ENCODE peak calls at places on chromosomes 11 and 22, in five cellular contexts. One of them, this sample, is unnamed.

GRCh38 chr22:23399367-23400285 is 180.5 kb downstream of the IGLL1 start:
- DNase-seq in ovary: no peak
- DNase-seq in GM12892: no peak
- DNase-seq in activated CD4-positive, alpha-beta T cell treated with anti-CD3 and anti-CD28 coated beads, Interleukin-2, amount 10 ng/mL, durations not matched to agents 7 days and 5 days: no peak
- DNase-seq in GM12891: no peak
- DNase-seq in this sample: peak; percentile 49

GRCh38 chr11:124301482-124301881 is 12.3 kb downstream of the OR8D1 start:
- DNase-seq in ovary: no peak
- DNase-seq in GM12892: no peak
- DNase-seq in activated CD4-positive, alpha-beta T cell treated with anti-CD3 and anti-CD28 coated beads, Interleukin-2, amount 10 ng/mL, durations not matched to agents 7 days and 5 days: no peak
- DNase-seq in GM12891: no peak
- DNase-seq in this sample: no peak

GRCh38 chr22:20979243-20979809 is 2.8 kb upstream of the LZTR1 start:
- DNase-seq in ovary: peak; percentile 72
- DNase-seq in GM12892: no peak
- DNase-seq in activated CD4-positive, alpha-beta T cell treated with anti-CD3 and anti-CD28 coated beads, Interleukin-2, amount 10 ng/mL, durations not matched to agents 7 days and 5 days: peak; percentile 66
- DNase-seq in GM12891: peak; percentile 67
- DNase-seq in this sample: peak; percentile 90

GRCh38 chr22:50399751-50400331 is 56.7 kb downstream of the PPP6R2 start:
- DNase-seq in ovary: no peak
- DNase-seq in GM12892: no peak
- DNase-seq in activated CD4-positive, alpha-beta T cell treated with anti-CD3 and anti-CD28 coated beads, Interleukin-2, amount 10 ng/mL, durations not matched to agents 7 days and 5 days: no peak
- DNase-seq in GM12891: no peak
- DNase-seq in this sample: peak; percentile 61

GRCh38 chr22:24410110-24410856 is 17.1 kb upstream of the ADORA2A start:
- DNase-seq in ovary: no peak
- DNase-seq in GM12892: no peak
- DNase-seq in activated CD4-positive, alpha-beta T cell treated with anti-CD3 and anti-CD28 coated beads, Interleukin-2, amount 10 ng/mL, durations not matched to agents 7 days and 5 days: no peak
- DNase-seq in GM12891: no peak
- DNase-seq in this sample: no peak

GRCh38 chr11:114085965-114086364 is 26.5 kb downstream of the ZBTB16 start:
- DNase-seq in ovary: no peak
- DNase-seq in GM12892: no peak
- DNase-seq in activated CD4-positive, alpha-beta T cell treated with anti-CD3 and anti-CD28 coated beads, Interleukin-2, amount 10 ng/mL, durations not matched to agents 7 days and 5 days: no peak
- DNase-seq in GM12891: no peak
- DNase-seq in this sample: no peak

GRCh38 chr11:43868852-43869567 is 11.6 kb upstream of the ALKBH3 start:
- DNase-seq in ovary: no peak
- DNase-seq in GM12892: peak; percentile 39
- DNase-seq in activated CD4-positive, alpha-beta T cell treated with anti-CD3 and anti-CD28 coated beads, Interleukin-2, amount 10 ng/mL, durations not matched to agents 7 days and 5 days: peak; percentile 67
- DNase-seq in GM12891: peak; percentile 43
- DNase-seq in this sample: peak; percentile 5

GRCh38 chr22:45208993-45209838 is 31.5 kb downstream of the KIAA0930 start:
- DNase-seq in ovary: no peak
- DNase-seq in GM12892: no peak
- DNase-seq in activated CD4-positive, alpha-beta T cell treated with anti-CD3 and anti-CD28 coated beads, Interleukin-2, amount 10 ng/mL, durations not matched to agents 7 days and 5 days: peak; percentile 25
- DNase-seq in GM12891: no peak
- DNase-seq in this sample: peak; percentile 60

GRCh38 chr11:71420455-71421241 is 27.5 kb downstream of the DHCR7 start:
- DNase-seq in ovary: no peak
- DNase-seq in GM12892: no peak
- DNase-seq in activated CD4-positive, alpha-beta T cell treated with anti-CD3 and anti-CD28 coated beads, Interleukin-2, amount 10 ng/mL, durations not matched to agents 7 days and 5 days: peak; percentile 27
- DNase-seq in GM12891: no peak
- DNase-seq in this sample: peak; percentile 64

GRCh38 chr11:86990520-86990919 is 35.3 kb upstream of the FZD4 start:
- DNase-seq in ovary: no peak
- DNase-seq in GM12892: no peak
- DNase-seq in activated CD4-positive, alpha-beta T cell treated with anti-CD3 and anti-CD28 coated beads, Interleukin-2, amount 10 ng/mL, durations not matched to agents 7 days and 5 days: no peak
- DNase-seq in GM12891: no peak
- DNase-seq in this sample: no peak

GRCh38 chr11:104547996-104548661 is 350.1 kb downstream of the CASP12 start:
- DNase-seq in ovary: no peak
- DNase-seq in GM12892: no peak
- DNase-seq in activated CD4-positive, alpha-beta T cell treated with anti-CD3 and anti-CD28 coated beads, Interleukin-2, amount 10 ng/mL, durations not matched to agents 7 days and 5 days: no peak
- DNase-seq in GM12891: no peak
- DNase-seq in this sample: no peak

GRCh38 chr11:130391692-130392091 is 36.7 kb downstream of the ADAMTS8 start:
- DNase-seq in ovary: no peak
- DNase-seq in GM12892: no peak
- DNase-seq in activated CD4-positive, alpha-beta T cell treated with anti-CD3 and anti-CD28 coated beads, Interleukin-2, amount 10 ng/mL, durations not matched to agents 7 days and 5 days: no peak
- DNase-seq in GM12891: no peak
- DNase-seq in this sample: no peak

GRCh38 chr11:36162909-36163434 is 126.3 kb downstream of the COMMD9 start:
- DNase-seq in ovary: no peak
- DNase-seq in GM12892: no peak
- DNase-seq in activated CD4-positive, alpha-beta T cell treated with anti-CD3 and anti-CD28 coated beads, Interleukin-2, amount 10 ng/mL, durations not matched to agents 7 days and 5 days: no peak
- DNase-seq in GM12891: no peak
- DNase-seq in this sample: no peak

GRCh38 chr11:44314733-44315132 is 4.8 kb upstream of the ALX4 start:
- DNase-seq in ovary: no peak
- DNase-seq in GM12892: no peak
- DNase-seq in activated CD4-positive, alpha-beta T cell treated with anti-CD3 and anti-CD28 coated beads, Interleukin-2, amount 10 ng/mL, durations not matched to agents 7 days and 5 days: no peak
- DNase-seq in GM12891: no peak
- DNase-seq in this sample: no peak

GRCh38 chr11:73393011-73393380 is 16.8 kb downstream of the RELT start:
- DNase-seq in ovary: no peak
- DNase-seq in GM12892: no peak
- DNase-seq in activated CD4-positive, alpha-beta T cell treated with anti-CD3 and anti-CD28 coated beads, Interleukin-2, amount 10 ng/mL, durations not matched to agents 7 days and 5 days: no peak
- DNase-seq in GM12891: no peak
- DNase-seq in this sample: no peak

GRCh38 chr11:133197425-133197824 is 334.9 kb downstream of the OPCML start:
- DNase-seq in ovary: no peak
- DNase-seq in GM12892: no peak
- DNase-seq in activated CD4-positive, alpha-beta T cell treated with anti-CD3 and anti-CD28 coated beads, Interleukin-2, amount 10 ng/mL, durations not matched to agents 7 days and 5 days: no peak
- DNase-seq in GM12891: no peak
- DNase-seq in this sample: no peak

GRCh38 chr22:25078591-25078990 is 121.1 kb upstream of the CRYBB3 start:
- DNase-seq in ovary: no peak
- DNase-seq in GM12892: no peak
- DNase-seq in activated CD4-positive, alpha-beta T cell treated with anti-CD3 and anti-CD28 coated beads, Interleukin-2, amount 10 ng/mL, durations not matched to agents 7 days and 5 days: no peak
- DNase-seq in GM12891: no peak
- DNase-seq in this sample: no peak

GRCh38 chr22:43895986-43896645 is 4.3 kb upstream of the PNPLA5 start:
- DNase-seq in ovary: no peak
- DNase-seq in GM12892: no peak
- DNase-seq in activated CD4-positive, alpha-beta T cell treated with anti-CD3 and anti-CD28 coated beads, Interleukin-2, amount 10 ng/mL, durations not matched to agents 7 days and 5 days: no peak
- DNase-seq in GM12891: no peak
- DNase-seq in this sample: no peak

GRCh38 chr22:30778261-30778660 is 83.6 kb downstream of the OSBP2 start:
- DNase-seq in ovary: no peak
- DNase-seq in GM12892: no peak
- DNase-seq in activated CD4-positive, alpha-beta T cell treated with anti-CD3 and anti-CD28 coated beads, Interleukin-2, amount 10 ng/mL, durations not matched to agents 7 days and 5 days: no peak
- DNase-seq in GM12891: no peak
- DNase-seq in this sample: no peak

GRCh38 chr11:80297808-80298460 is 857.1 kb upstream of the TENM4 start:
- DNase-seq in ovary: no peak
- DNase-seq in GM12892: no peak
- DNase-seq in activated CD4-positive, alpha-beta T cell treated with anti-CD3 and anti-CD28 coated beads, Interleukin-2, amount 10 ng/mL, durations not matched to agents 7 days and 5 days: no peak
- DNase-seq in GM12891: no peak
- DNase-seq in this sample: no peak

GRCh38 chr11:13284776-13285588 is 7.4 kb downstream of the BMAL1 start:
- DNase-seq in ovary: no peak
- DNase-seq in GM12892: no peak
- DNase-seq in activated CD4-positive, alpha-beta T cell treated with anti-CD3 and anti-CD28 coated beads, Interleukin-2, amount 10 ng/mL, durations not matched to agents 7 days and 5 days: no peak
- DNase-seq in GM12891: no peak
- DNase-seq in this sample: no peak

GRCh38 chr11:92886243-92886905 is 83.1 kb upstream of the MTNR1B start:
- DNase-seq in ovary: no peak
- DNase-seq in GM12892: peak; percentile 19
- DNase-seq in activated CD4-positive, alpha-beta T cell treated with anti-CD3 and anti-CD28 coated beads, Interleukin-2, amount 10 ng/mL, durations not matched to agents 7 days and 5 days: peak; percentile 18
- DNase-seq in GM12891: peak; percentile 38
- DNase-seq in this sample: peak; percentile 25

GRCh38 chr11:61358566-61358965 is 3.1 kb downstream of the CYB561A3 start:
- DNase-seq in ovary: no peak
- DNase-seq in GM12892: no peak
- DNase-seq in activated CD4-positive, alpha-beta T cell treated with anti-CD3 and anti-CD28 coated beads, Interleukin-2, amount 10 ng/mL, durations not matched to agents 7 days and 5 days: no peak
- DNase-seq in GM12891: no peak
- DNase-seq in this sample: no peak

GRCh38 chr11:18526130-18526520 is 617 bp downstream of the TSG101 start:
- DNase-seq in ovary: no peak
- DNase-seq in GM12892: no peak
- DNase-seq in activated CD4-positive, alpha-beta T cell treated with anti-CD3 and anti-CD28 coated beads, Interleukin-2, amount 10 ng/mL, durations not matched to agents 7 days and 5 days: no peak
- DNase-seq in GM12891: no peak
- DNase-seq in this sample: no peak

GRCh38 chr11:71301858-71302533 is 49.6 kb upstream of the SHANK2 start:
- DNase-seq in ovary: peak; percentile 6
- DNase-seq in GM12892: no peak
- DNase-seq in activated CD4-positive, alpha-beta T cell treated with anti-CD3 and anti-CD28 coated beads, Interleukin-2, amount 10 ng/mL, durations not matched to agents 7 days and 5 days: no peak
- DNase-seq in GM12891: no peak
- DNase-seq in this sample: no peak

GRCh38 chr22:38350444-38351359 is 33.5 kb upstream of the CSNK1E start:
- DNase-seq in ovary: no peak
- DNase-seq in GM12892: no peak
- DNase-seq in activated CD4-positive, alpha-beta T cell treated with anti-CD3 and anti-CD28 coated beads, Interleukin-2, amount 10 ng/mL, durations not matched to agents 7 days and 5 days: no peak
- DNase-seq in GM12891: no peak
- DNase-seq in this sample: peak; percentile 19

GRCh38 chr11:128595775-128596174 is 8.4 kb upstream of the ETS1 start:
- DNase-seq in ovary: no peak
- DNase-seq in GM12892: no peak
- DNase-seq in activated CD4-positive, alpha-beta T cell treated with anti-CD3 and anti-CD28 coated beads, Interleukin-2, amount 10 ng/mL, durations not matched to agents 7 days and 5 days: no peak
- DNase-seq in GM12891: no peak
- DNase-seq in this sample: no peak

GRCh38 chr11:6357222-6357621 is 33.1 kb upstream of the SMPD1 start:
- DNase-seq in ovary: peak; percentile 75
- DNase-seq in GM12892: no peak
- DNase-seq in activated CD4-positive, alpha-beta T cell treated with anti-CD3 and anti-CD28 coated beads, Interleukin-2, amount 10 ng/mL, durations not matched to agents 7 days and 5 days: no peak
- DNase-seq in GM12891: no peak
- DNase-seq in this sample: peak; percentile 35

GRCh38 chr11:77729063-77729462 is 91.5 kb downstream of the RSF1 start:
- DNase-seq in ovary: no peak
- DNase-seq in GM12892: no peak
- DNase-seq in activated CD4-positive, alpha-beta T cell treated with anti-CD3 and anti-CD28 coated beads, Interleukin-2, amount 10 ng/mL, durations not matched to agents 7 days and 5 days: no peak
- DNase-seq in GM12891: no peak
- DNase-seq in this sample: no peak

GRCh38 chr22:16935209-16935608 is 72.8 kb downstream of the GAB4 start:
- DNase-seq in ovary: no peak
- DNase-seq in GM12892: no peak
- DNase-seq in activated CD4-positive, alpha-beta T cell treated with anti-CD3 and anti-CD28 coated beads, Interleukin-2, amount 10 ng/mL, durations not matched to agents 7 days and 5 days: no peak
- DNase-seq in GM12891: no peak
- DNase-seq in this sample: no peak

GRCh38 chr11:7965386-7965785 is at the start of gene NLRP10:
- DNase-seq in ovary: no peak
- DNase-seq in GM12892: no peak
- DNase-seq in activated CD4-positive, alpha-beta T cell treated with anti-CD3 and anti-CD28 coated beads, Interleukin-2, amount 10 ng/mL, durations not matched to agents 7 days and 5 days: no peak
- DNase-seq in GM12891: no peak
- DNase-seq in this sample: no peak

GRCh38 chr11:70650075-70650909 is 252.0 kb downstream of the CTTN start:
- DNase-seq in ovary: no peak
- DNase-seq in GM12892: no peak
- DNase-seq in activated CD4-positive, alpha-beta T cell treated with anti-CD3 and anti-CD28 coated beads, Interleukin-2, amount 10 ng/mL, durations not matched to agents 7 days and 5 days: peak; percentile 61
- DNase-seq in GM12891: peak; percentile 44
- DNase-seq in this sample: peak; percentile 89

GRCh38 chr22:40385041-40385782 is 14.8 kb downstream of the SGSM3 start:
- DNase-seq in ovary: no peak
- DNase-seq in GM12892: no peak
- DNase-seq in activated CD4-positive, alpha-beta T cell treated with anti-CD3 and anti-CD28 coated beads, Interleukin-2, amount 10 ng/mL, durations not matched to agents 7 days and 5 days: peak; percentile 55
- DNase-seq in GM12891: no peak
- DNase-seq in this sample: no peak

GRCh38 chr11:8253566-8253965 is 10.1 kb downstream of the LMO1 start:
- DNase-seq in ovary: no peak
- DNase-seq in GM12892: no peak
- DNase-seq in activated CD4-positive, alpha-beta T cell treated with anti-CD3 and anti-CD28 coated beads, Interleukin-2, amount 10 ng/mL, durations not matched to agents 7 days and 5 days: no peak
- DNase-seq in GM12891: no peak
- DNase-seq in this sample: no peak

This sample was measured in mucosa of descending colon.